ENCODE peak calls at places on chromosomes 2 and 18, in four cellular contexts. I is sigmoid colon, M is IMR-90, S is fibroblast of pulmonary artery. C is an unnamed sample.

GRCh38 chr18:79394438-79395307 is 1.1 kb upstream of the NFATC1 start:
- DNase-seq in I (peak; percentile 88), M (peak; percentile 49), S (peak; percentile 66), C (peak; percentile 73)

GRCh38 chr2:105143467-105144127 is 97.9 kb upstream of the GPR45 start:
- DNase-seq in I (no peak), M (no peak), S (no peak), C (no peak)

GRCh38 chr18:39380823-39381222 is 1815.2 kb upstream of the CELF4 start:
- DNase-seq in I (no peak), M (no peak), S (no peak), C (no peak)

GRCh38 chr18:76688724-76689472 is 133.5 kb upstream of the ZNF236 start:
- DNase-seq in I (peak; percentile 41), M (no peak), S (no peak), C (no peak)

GRCh38 chr2:204436267-204436666 is 109.0 kb upstream of the PARD3B start:
- DNase-seq in I (no peak), M (peak; percentile 43), S (no peak), C (no peak)

GRCh38 chr2:222709191-222709891 is 37.9 kb downstream of the MOGAT1 start:
- DNase-seq in I (peak; percentile 83), M (peak; percentile 99), S (peak; percentile 99), C (peak; percentile 98)

GRCh38 chr2:232386740-232387450 is 8.3 kb downstream of the ALPP start:
- DNase-seq in I (no peak), M (no peak), S (no peak), C (no peak)

GRCh38 chr2:226410212-226410611 is 389.4 kb downstream of the IRS1 start:
- DNase-seq in I (no peak), M (peak; percentile 24), S (no peak), C (peak; percentile 74)

GRCh38 chr2:230520875-230521155 is 104.8 kb downstream of the SP100 start:
- DNase-seq in I (no peak), M (peak; percentile 55), S (peak; percentile 48), C (peak; percentile 42)

GRCh38 chr2:202238234-202239197 is at the start of gene SUMO1:
- DNase-seq in I (peak; percentile 93), M (peak; percentile 87), S (peak; percentile 89), C (peak; percentile 83)

GRCh38 chr2:238882083-238882755 is 34.3 kb downstream of the TWIST2 start:
- DNase-seq in I (no peak), M (peak; percentile 33), S (no peak), C (no peak)

GRCh38 chr2:151634726-151635467 is 99.4 kb downstream of the NEB start:
- DNase-seq in I (no peak), M (peak; percentile 2), S (no peak), C (no peak)

GRCh38 chr2:120398961-120399888 is 53.3 kb downstream of the INHBB start:
- DNase-seq in I (peak; percentile 55), M (no peak), S (no peak), C (no peak)

GRCh38 chr2:204033601-204034495 is 97.3 kb downstream of the ICOS start:
- DNase-seq in I (no peak), M (no peak), S (no peak), C (no peak)

GRCh38 chr18:76447268-76447890 is 47.7 kb downstream of the ZNF516 start:
- DNase-seq in I (peak; percentile 63), M (no peak), S (peak; percentile 26), C (peak; percentile 76)

GRCh38 chr2:20185176-20186022 is 39.5 kb downstream of the SDC1 start:
- DNase-seq in I (no peak), M (peak; percentile 69), S (peak; percentile 29), C (no peak)

GRCh38 chr2:127208313-127208712 is 11.8 kb downstream of the CYP27C1 start:
- DNase-seq in I (no peak), M (peak; percentile 19), S (no peak), C (no peak)

GRCh38 chr2:601806-602455 is 75.3 kb downstream of the TMEM18 start:
- DNase-seq in I (no peak), M (no peak), S (no peak), C (no peak)

GRCh38 chr2:176753752-176754474 is 458.7 kb upstream of the HNRNPA3 start:
- DNase-seq in I (no peak), M (no peak), S (no peak), C (no peak)

GRCh38 chr2:201483337-201483736 is 31.8 kb downstream of the STRADB start:
- DNase-seq in I (no peak), M (no peak), S (no peak), C (peak; percentile 38)

GRCh38 chr2:68643011-68643873 is at the start of gene PROKR1:
- DNase-seq in I (no peak), M (no peak), S (peak; percentile 17), C (no peak)

GRCh38 chr18:64017870-64018269 is 48.0 kb downstream of the SERPINB8 start:
- DNase-seq in I (no peak), M (peak; percentile 13), S (peak; percentile 48), C (peak; percentile 41)

GRCh38 chr2:154952346-154953010 is 254.0 kb downstream of the KCNJ3 start:
- DNase-seq in I (no peak), M (no peak), S (no peak), C (no peak)

GRCh38 chr2:28951910-28952805 is 28.9 kb upstream of the TOGARAM2 start:
- DNase-seq in I (peak; percentile 70), M (peak; percentile 18), S (peak; percentile 77), C (peak; percentile 51)

GRCh38 chr2:105561401-105561800 is 162.6 kb upstream of the FHL2 start:
- DNase-seq in I (no peak), M (no peak), S (no peak), C (no peak)

GRCh38 chr2:196453613-196454047 is 185.9 kb upstream of the CCDC150 start:
- DNase-seq in I (no peak), M (peak; percentile 63), S (peak; percentile 86), C (peak; percentile 87)

GRCh38 chr2:45821558-45822271 is 170.2 kb downstream of the PRKCE start:
- DNase-seq in I (peak; percentile 88), M (peak; percentile 69), S (peak; percentile 87), C (peak; percentile 67)

GRCh38 chr2:176817061-176817565 is 395.5 kb upstream of the HNRNPA3 start:
- DNase-seq in I (no peak), M (no peak), S (no peak), C (no peak)

GRCh38 chr18:77422974-77423373 is 173.3 kb downstream of the GALR1 start:
- DNase-seq in I (no peak), M (no peak), S (no peak), C (no peak)

GRCh38 chr2:27860111-27860510 is 30.1 kb downstream of the RBKS start:
- DNase-seq in I (no peak), M (peak; percentile 90), S (peak; percentile 84), C (peak; percentile 82)

GRCh38 chr2:186962085-186962747 is 113.2 kb upstream of the ZSWIM2 start:
- DNase-seq in I (no peak), M (no peak), S (no peak), C (no peak)

GRCh38 chr2:105775809-105776559 is 31.3 kb downstream of the NCK2 start:
- DNase-seq in I (no peak), M (no peak), S (no peak), C (no peak)

GRCh38 chr2:234536218-234536989 is 39.5 kb upstream of the ARL4C start:
- DNase-seq in I (no peak), M (no peak), S (no peak), C (no peak)

GRCh38 chr2:128260239-128261138 is 58.2 kb downstream of the HS6ST1 start:
- DNase-seq in I (no peak), M (peak; percentile 81), S (peak; percentile 87), C (peak; percentile 90)

GRCh38 chr2:207143474-207144190 is 22.1 kb downstream of the KLF7 start:
- DNase-seq in I (peak; percentile 90), M (no peak), S (peak; percentile 91), C (peak; percentile 91)

GRCh38 chr2:113157108-113157896 is 16.5 kb upstream of the PSD4 start:
- DNase-seq in I (no peak), M (no peak), S (no peak), C (no peak)
- H3K4me3 ChIP-seq in I (peak overlapping the region; percentile 25), M (peak overlapping the region; percentile 16), S (peak overlapping the region; percentile 8), C (peak overlapping the region; percentile 40)

GRCh38 chr2:171541202-171541884 is 19.1 kb downstream of the CYBRD1 start:
- DNase-seq in I (no peak), M (no peak), S (no peak), C (peak; percentile 29)
- TF ChIP-seq CTCF in I (no peak), M (peak; percentile 25), S (peak; percentile 46), C (peak; percentile 57)

GRCh38 chr2:9815076-9815475 is 28.2 kb upstream of the TAF1B start:
- DNase-seq in I (no peak), M (no peak), S (no peak), C (no peak)

GRCh38 chr2:9813312-9814128 is 29.8 kb upstream of the TAF1B start:
- DNase-seq in I (peak; percentile 87), M (peak; percentile 51), S (peak; percentile 64), C (peak; percentile 67)

GRCh38 chr2:9815844-9816279 is 27.4 kb upstream of the TAF1B start:
- DNase-seq in I (no peak), M (no peak), S (no peak), C (no peak)

GRCh38 chr2:9812945-9813311 is 30.3 kb upstream of the TAF1B start:
- DNase-seq in I (no peak), M (no peak), S (no peak), C (no peak)

DNA sequence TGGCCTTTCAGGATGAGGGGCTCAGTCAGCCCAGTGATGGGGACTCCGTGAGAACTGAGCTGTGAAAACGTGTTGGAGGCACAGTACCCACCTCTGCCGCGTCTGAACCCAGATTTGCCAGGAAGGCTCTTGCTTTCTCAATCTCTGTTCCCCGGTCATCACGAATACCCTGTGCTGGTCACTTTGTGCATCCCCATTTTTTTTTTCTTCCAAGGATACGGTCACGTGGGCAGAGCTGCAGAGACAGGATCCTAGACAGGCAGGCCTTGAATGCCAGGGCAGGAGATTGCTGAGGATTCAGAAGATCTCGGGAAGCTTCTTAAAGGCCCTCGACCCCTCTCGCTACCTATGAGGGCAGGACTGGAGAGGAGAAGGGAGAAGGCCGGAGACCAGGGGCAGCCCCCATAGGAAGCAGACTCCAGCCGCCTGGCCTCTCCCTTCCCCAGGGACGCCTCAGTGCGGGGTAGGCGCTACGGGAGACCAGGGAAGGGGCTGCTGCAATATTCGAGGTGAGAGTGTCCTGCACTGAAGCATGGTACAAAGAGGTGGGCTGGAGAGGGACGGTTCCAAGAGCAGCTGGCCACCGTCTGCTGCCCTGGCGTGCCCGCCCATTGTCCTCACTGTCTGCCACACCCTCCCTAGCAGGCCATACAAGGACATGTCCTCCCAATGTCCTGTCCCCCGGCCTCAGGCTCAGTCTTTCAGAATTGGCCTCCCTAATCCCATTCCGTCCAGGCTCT is 29.0 kb upstream of the TAF1B start:
- DNase-seq in I (no peak), M (no peak), S (no peak), C (no peak)
- H3K4me3 ChIP-seq in I (no peak overlapping the region), M (no peak overlapping the region), S (peak overlapping the region; percentile 8), C (peak overlapping the region; percentile 31)

DNA sequence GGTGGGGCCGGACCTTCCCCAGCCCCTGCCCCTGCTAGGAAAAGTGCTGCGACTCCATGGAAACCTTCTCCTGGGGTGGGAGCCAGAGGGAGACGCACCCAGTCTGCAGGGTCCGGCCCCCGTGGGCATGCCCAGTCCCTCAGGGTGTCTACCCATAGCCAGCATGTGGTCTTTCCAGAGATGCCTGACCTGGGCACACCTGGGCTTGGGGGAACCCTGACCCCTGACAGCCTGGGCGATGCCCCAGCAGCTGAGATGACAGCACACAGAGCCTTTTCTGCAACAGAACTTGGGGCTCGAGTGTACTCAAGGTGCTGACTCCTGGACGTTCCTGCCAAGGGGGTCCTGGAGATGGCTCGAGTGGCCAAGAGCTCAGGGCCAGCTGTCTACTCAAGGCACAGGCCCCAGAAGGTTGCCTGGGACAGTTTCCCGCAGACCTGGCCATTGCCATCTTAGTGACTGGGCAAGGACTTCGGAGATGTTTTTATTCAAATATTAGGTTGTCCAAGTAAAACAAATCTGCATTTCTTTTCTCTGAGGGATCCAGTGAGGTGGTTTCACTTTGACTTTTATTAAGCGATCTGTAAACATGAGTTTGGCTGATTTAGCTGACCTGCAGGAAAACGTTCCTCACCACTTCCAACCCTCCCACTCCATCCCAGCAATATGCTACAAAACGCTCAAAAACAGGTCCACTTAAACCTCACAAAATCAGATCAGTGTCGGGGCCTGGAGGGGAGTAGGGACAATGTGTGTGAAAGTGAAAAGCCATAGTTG is 228.0 kb downstream of the EIPR1 start:
- DNase-seq in I (no peak), M (no peak), S (no peak), C (no peak)
- TF ChIP-seq CTCF in I (no peak), M (no peak), S (no peak), C (no peak)